ENCODE peak calls at places on chromosome 3, in seven cellular contexts. M, N, X, F, B, D and P are unnamed samples.

GRCh38 chr3:114361391-114361790 is 67.6 kb downstream of the TIGIT start:
- DNase-seq in M (no peak), N (no peak), D (no peak), X (no peak), F (no peak), B (no peak), P (no peak)

GRCh38 chr3:194031867-194032635 is 103.9 kb upstream of the HES1 start:
- DNase-seq in N (no peak), M (no peak), B (no peak), D (no peak), F (peak), X (no peak), P (no peak)

GRCh38 chr3:17386432-17386831 is 356.0 kb downstream of the TBC1D5 start:
- DNase-seq in B (no peak), N (no peak), M (no peak), X (no peak), F (no peak), D (no peak), P (no peak)

GRCh38 chr3:29345923-29346322 is 65.1 kb downstream of the RBMS3 start:
- DNase-seq in M (no peak), B (no peak), X (no peak), F (no peak), D (no peak), N (no peak), P (no peak)

GRCh38 chr3:42531470-42531869 is 29.0 kb downstream of the VIPR1 start:
- DNase-seq in X (no peak), M (no peak), D (no peak), N (no peak), F (no peak), B (no peak), P (no peak)

GRCh38 chr3:42681361-42682038 is 3.8 kb upstream of the KLHL40 start:
- DNase-seq in D (no peak), F (no peak), M (no peak), B (peak), X (no peak), N (no peak), P (no peak)

GRCh38 chr3:32297366-32297765 is 58.9 kb downstream of the CMTM8 start:
- DNase-seq in X (no peak), D (no peak), N (no peak), M (no peak), F (no peak), B (no peak), P (no peak)

GRCh38 chr3:37588761-37589160 is 272.9 kb upstream of the CTDSPL start:
- DNase-seq in M (no peak), F (no peak), X (no peak), D (no peak), B (no peak), N (no peak), P (no peak)

GRCh38 chr3:25468866-25469319 is 40.8 kb downstream of the RARB start:
- DNase-seq in X (no peak), N (peak), B (peak), M (peak), F (no peak), D (no peak), P (no peak)

GRCh38 chr3:55482496-55483195 is 4.5 kb downstream of the WNT5A start:
- DNase-seq in X (no peak), N (no peak), F (no peak), M (no peak), B (no peak), D (no peak), P (no peak)

GRCh38 chr3:103295974-103296570 is 861.3 kb downstream of the ZPLD1 start:
- DNase-seq in M (no peak), D (no peak), F (no peak), X (no peak), B (no peak), N (peak), P (no peak)
- TF ChIP-seq CTCF in M (no peak), D (peak), F (peak), X (no peak), B (no peak), N (peak), P (no peak)

GRCh38 chr3:7876741-7877297 is 624.8 kb upstream of the LMCD1 start:
- DNase-seq in M (no peak), X (no peak), B (no peak), N (peak), F (peak), D (no peak), P (no peak)
- TF ChIP-seq CTCF in M (no peak), X (no peak), B (no peak), N (no peak), F (no peak), D (no peak), P (no peak)

GRCh38 chr3:107543666-107544065 is 20.9 kb downstream of the BBX start:
- DNase-seq in B (no peak), N (peak), F (no peak), X (no peak), M (no peak), D (no peak), P (no peak)
- TF ChIP-seq CTCF in B (no peak), N (peak), F (no peak), X (no peak), M (no peak), D (peak), P (no peak)

DNA sequence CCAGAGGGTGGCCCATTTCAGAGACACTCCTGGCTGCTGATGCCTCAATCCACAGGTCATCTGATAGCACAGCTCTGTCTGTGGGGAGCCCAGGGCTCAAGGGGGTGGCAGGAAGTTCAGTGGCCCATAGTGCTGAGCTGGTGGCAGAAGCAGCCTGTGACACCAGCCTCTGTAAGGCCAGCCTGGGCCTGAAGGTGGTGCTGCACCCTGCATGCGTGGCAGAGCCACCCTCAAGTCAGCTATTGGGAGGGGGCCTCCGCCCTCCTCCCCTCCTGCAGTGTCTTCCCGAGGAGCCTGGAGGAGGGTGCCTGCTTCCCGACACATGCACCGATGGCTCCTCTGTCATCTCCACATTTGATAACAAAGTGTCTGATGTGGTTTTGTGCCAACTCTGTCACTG is 3.0 kb downstream of the PLA1A start:
- DNase-seq in X (no peak), F (no peak), D (no peak), B (no peak), M (peak), N (no peak), P (no peak)
- TF ChIP-seq CTCF in X (no peak), F (no peak), D (peak), B (no peak), M (peak), N (peak), P (no peak)

GRCh38 chr3:39105687-39106063 is 1.8 kb downstream of the GORASP1 start:
- DNase-seq in X (no peak), N (no peak), F (no peak), B (no peak), M (no peak), D (no peak), P (no peak)

GRCh38 chr3:39107874-39108308 is 411 bp downstream of the TTC21A start:
- DNase-seq in D (no peak), F (no peak), M (no peak), B (no peak), N (peak), X (no peak), P (no peak)

GRCh38 chr3:39106281-39107055 is 959 bp downstream of the GORASP1 start:
- DNase-seq in B (no peak), X (no peak), F (no peak), D (no peak), M (no peak), N (peak), P (no peak)

GRCh38 chr3:39108309-39108708 is 829 bp downstream of the TTC21A start:
- DNase-seq in D (no peak), M (no peak), B (no peak), F (no peak), X (no peak), N (no peak), P (no peak)

GRCh38 chr3:39107056-39107873 is at the start of the genes GORASP1 and TTC21A:
- DNase-seq in N (peak), X (peak), M (peak), D (peak), F (peak), B (peak), P (peak)
- TF ChIP-seq CTCF in N (no peak), X (no peak), M (no peak), D (peak), F (no peak), B (no peak), P (no peak)

GRCh38 chr3:70748593-70748992 is 436.2 kb upstream of the MDFIC2 start:
- DNase-seq in X (no peak), B (no peak), M (no peak), F (no peak), N (no peak), D (no peak), P (no peak)

GRCh38 chr3:70757658-70758057 is 445.2 kb upstream of the MDFIC2 start:
- DNase-seq in D (no peak), B (no peak), F (no peak), M (no peak), N (no peak), X (no peak), P (no peak)

GRCh38 chr3:70749122-70749521 is 436.7 kb upstream of the MDFIC2 start:
- DNase-seq in M (no peak), N (no peak), F (no peak), B (no peak), D (no peak), X (no peak), P (no peak)

GRCh38 chr3:70754314-70754713 is 441.9 kb upstream of the MDFIC2 start:
- DNase-seq in B (no peak), N (peak), M (no peak), F (no peak), D (no peak), X (no peak), P (no peak)

DNA sequence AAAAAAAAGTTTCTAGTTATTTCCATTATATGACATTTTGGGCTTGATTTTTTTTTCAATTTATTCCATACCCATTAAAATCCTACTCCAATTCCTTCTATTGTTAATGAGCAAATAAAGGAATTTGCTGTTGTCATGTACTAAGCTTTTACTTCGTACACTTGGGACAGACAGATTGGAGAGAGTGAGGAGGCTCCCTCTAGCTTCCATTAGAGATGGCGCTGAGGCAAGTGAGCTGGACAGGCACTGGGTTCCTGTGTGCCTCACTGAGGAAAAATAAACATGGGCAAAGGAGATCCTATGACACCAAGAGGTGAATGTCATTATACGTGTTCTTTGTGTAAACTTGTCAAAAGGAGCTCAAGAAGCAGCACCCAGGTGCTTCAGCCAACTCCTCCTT is 441.1 kb upstream of the MDFIC2 start:
- DNase-seq in D (no peak), B (no peak), F (no peak), M (no peak), N (no peak), X (no peak), P (no peak)
- TF ChIP-seq CTCF in D (no peak), B (no peak), F (no peak), M (no peak), N (peak), X (no peak), P (no peak)

GRCh38 chr3:187020376-187020775 is 90.0 kb downstream of the ST6GAL1 start:
- DNase-seq in X (no peak), D (no peak), B (no peak), N (no peak), F (no peak), M (no peak), P (no peak)

GRCh38 chr3:187021748-187022402 is 91.5 kb downstream of the ST6GAL1 start:
- DNase-seq in N (no peak), M (no peak), D (no peak), B (no peak), X (no peak), F (no peak), P (no peak)

GRCh38 chr3:187016639-187017345 is 86.5 kb downstream of the ST6GAL1 start:
- DNase-seq in N (peak), M (no peak), B (no peak), F (no peak), X (no peak), D (no peak), P (peak)

GRCh38 chr3:187017511-187018230 is 87.3 kb downstream of the ST6GAL1 start:
- DNase-seq in X (no peak), M (no peak), D (no peak), B (no peak), F (no peak), N (peak), P (no peak)

DNA sequence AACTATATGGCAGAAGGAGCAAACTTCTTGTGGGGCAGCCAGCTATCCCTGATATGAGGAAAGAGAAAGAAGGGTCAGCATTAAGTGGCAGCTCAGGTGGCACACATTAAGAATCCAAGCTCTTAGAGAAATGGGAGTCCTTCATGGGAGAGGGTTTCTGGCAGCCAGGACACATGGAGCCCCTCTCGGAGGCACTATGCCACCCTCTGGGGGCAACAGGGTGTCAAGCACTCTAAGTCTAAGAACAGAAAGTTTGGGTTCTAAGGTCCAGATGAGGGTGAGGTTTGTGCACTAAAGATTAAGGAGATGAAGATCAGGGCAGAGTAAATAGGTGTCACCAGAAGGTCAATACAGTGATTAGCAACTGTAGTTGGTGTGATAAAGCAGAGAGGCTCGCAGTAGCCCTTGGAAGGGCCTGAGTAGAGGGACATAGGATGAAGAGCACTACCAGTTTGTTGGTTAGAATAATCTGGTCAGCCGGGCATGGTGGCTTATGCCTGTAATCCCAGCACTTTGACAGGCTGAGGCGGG is 89.3 kb downstream of the ST6GAL1 start:
- DNase-seq in F (no peak), B (no peak), D (no peak), N (no peak), M (no peak), X (no peak), P (no peak)
- TF ChIP-seq CTCF in F (no peak), B (no peak), D (peak), N (no peak), M (no peak), X (no peak), P (no peak)

DNA sequence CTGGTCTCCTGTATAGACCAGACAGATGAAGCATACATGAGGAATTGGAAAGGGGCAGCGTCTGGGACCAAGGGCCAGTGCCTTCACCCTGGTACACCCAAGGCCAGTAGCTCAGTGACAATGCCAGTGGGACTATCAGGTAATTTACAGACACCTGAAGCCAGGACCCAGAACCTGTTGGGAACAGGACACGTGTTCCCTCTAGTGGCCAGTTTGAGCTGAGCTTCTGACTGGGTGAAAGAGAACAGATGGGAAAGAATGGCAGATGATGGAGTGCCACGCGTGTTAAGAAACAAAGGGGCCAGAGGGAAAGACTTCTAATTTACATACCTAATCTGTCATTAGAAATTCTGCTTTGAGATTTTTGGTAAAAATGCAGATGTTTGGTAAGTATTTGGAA is 5.1 kb upstream of the SLC25A38 start:
- DNase-seq in N (peak), D (peak), B (no peak), M (no peak), F (peak), X (peak), P (no peak)
- TF ChIP-seq CTCF in N (peak), D (peak), B (no peak), M (peak), F (peak), X (peak), P (peak)